ENCODE peak calls at places on chromosomes 1 and 21, in five cellular contexts. X is cardiac muscle cell, N is breast epithelium, S is heart left ventricle, F is prostate gland. V is an unnamed sample.

GRCh38 chr1:40592107-40592773 is 60.8 kb downstream of the ZNF684 start:
- DNase-seq in X (no peak), N (peak; percentile 75), S (no peak), F (peak; percentile 81), V (peak; percentile 11)

GRCh38 chr1:203172184-203173115 is 3.2 kb downstream of the MYBPH start:
- DNase-seq in X (peak; percentile 75), N (peak; percentile 59), S (peak; percentile 63), F (peak; percentile 25), V (peak; percentile 84)

GRCh38 chr21:32411366-32412161 is 942 bp upstream of the EVA1C start:
- DNase-seq in X (peak; percentile 25), N (peak; percentile 85), S (peak; percentile 96), F (peak; percentile 93), V (no peak)

GRCh38 chr21:27570306-27570868 is 603.5 kb upstream of the ADAMTS5 start:
- DNase-seq in X (no peak), N (peak; percentile 65), S (peak; percentile 69), F (no peak), V (no peak)

GRCh38 chr1:207336559-207337467 is 15.3 kb downstream of the CD55 start:
- DNase-seq in X (no peak), N (no peak), S (no peak), F (no peak), V (no peak)

GRCh38 chr1:150017206-150017750 is 6.8 kb upstream of the OTUD7B start:
- DNase-seq in X (no peak), N (no peak), S (no peak), F (no peak), V (no peak)

GRCh38 chr1:85245891-85246290 is 13.6 kb downstream of the C1orf52 start:
- DNase-seq in X (no peak), N (no peak), S (no peak), F (no peak), V (no peak)

GRCh38 chr1:65200411-65200810 is 52.4 kb downstream of the AK4 start:
- DNase-seq in X (no peak), N (no peak), S (no peak), F (no peak), V (no peak)

GRCh38 chr1:169610110-169610509 is 19.8 kb downstream of the SELP start:
- DNase-seq in X (no peak), N (no peak), S (no peak), F (no peak), V (no peak)

GRCh38 chr1:240462766-240463410 is 149.1 kb downstream of the GREM2 start:
- DNase-seq in X (no peak), N (no peak), S (no peak), F (no peak), V (peak; percentile 19)

GRCh38 chr1:158067651-158068050 is 74.2 kb downstream of the KIRREL1 start:
- DNase-seq in X (no peak), N (no peak), S (peak; percentile 40), F (no peak), V (no peak)

GRCh38 chr1:155086856-155087535 is 8.4 kb downstream of the EFNA3 start:
- DNase-seq in X (peak; percentile 28), N (no peak), S (no peak), F (no peak), V (no peak)

GRCh38 chr1:185939142-185939541 is 205.0 kb downstream of the HMCN1 start:
- DNase-seq in X (no peak), N (no peak), S (no peak), F (no peak), V (no peak)

GRCh38 chr1:214623430-214623829 is 20.4 kb downstream of the CENPF start:
- DNase-seq in X (no peak), N (no peak), S (no peak), F (no peak), V (no peak)

GRCh38 chr1:113388621-113389355 is 1.5 kb upstream of the MAGI3 start:
- DNase-seq in X (peak; percentile 19), N (peak; percentile 18), S (no peak), F (no peak), V (peak; percentile 91)

GRCh38 chr1:216425577-216425976 is 2.3 kb upstream of the USH2A start:
- DNase-seq in X (peak; percentile 36), N (no peak), S (peak; percentile 30), F (no peak), V (no peak)

GRCh38 chr1:161771166-161771565 is 5.0 kb downstream of the ATF6 start:
- DNase-seq in X (no peak), N (no peak), S (no peak), F (no peak), V (no peak)

DNA sequence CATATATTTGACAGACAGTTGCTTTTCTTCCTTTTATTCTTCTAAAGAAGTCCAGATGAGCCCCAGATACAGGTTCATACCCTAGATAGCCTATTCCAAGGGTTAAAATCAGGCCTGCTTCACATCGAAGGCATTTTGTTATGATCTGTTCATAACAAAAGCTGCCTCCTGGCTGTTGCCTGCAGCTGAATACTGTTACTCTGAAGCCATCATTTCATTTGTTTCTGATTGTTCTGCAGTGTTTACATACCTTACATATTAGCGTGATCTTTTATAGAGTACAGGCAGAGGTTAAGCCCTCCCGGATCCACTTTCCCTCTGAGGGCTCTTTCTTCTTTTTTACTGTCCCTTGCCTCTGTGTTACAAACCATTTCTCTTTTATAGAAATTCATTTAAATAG is 219.0 kb upstream of the HOOK1 start:
- DNase-seq in X (no peak), N (no peak), S (no peak), F (peak; percentile 54), V (no peak)
- H3K4me3 ChIP-seq in X (no peak overlapping the region), N (no peak overlapping the region), S (no peak overlapping the region), F (no peak overlapping the region), V (no peak overlapping the region)

GRCh38 chr1:179575497-179576314 is at the start of gene NPHS2:
- DNase-seq in X (peak; percentile 20), N (no peak), S (no peak), F (no peak), V (no peak)
- H3K27me3 ChIP-seq in X (peaks cover 69% of the 10 kb centered on the region), N (peaks cover 44% of the 10 kb centered on the region), S (peaks cover 21% of the 10 kb centered on the region), F (no peaks in the 10 kb centered on the region), V (peaks cover 73% of the 10 kb centered on the region)

GRCh38 chr1:178587975-178588374 is 75.1 kb downstream of the TEX35 start:
- DNase-seq in X (no peak), N (no peak), S (no peak), F (no peak), V (no peak)
- TF ChIP-seq CTCF in X (peak; percentile 4), N (no peak), S (no peak), F (no peak), V (no peak)

GRCh38 chr1:167819849-167820683 is 93.9 kb downstream of the ADCY10 start:
- DNase-seq in X (peak; percentile 67), N (peak; percentile 93), S (peak; percentile 91), F (peak; percentile 64), V (peak; percentile 86)
- H3K4me3 ChIP-seq in X (no peak overlapping the region), N (peak overlapping the region; percentile 60), S (peak overlapping the region; percentile 47), F (peak overlapping the region; percentile 28), V (peak overlapping the region; percentile 43)

DNA sequence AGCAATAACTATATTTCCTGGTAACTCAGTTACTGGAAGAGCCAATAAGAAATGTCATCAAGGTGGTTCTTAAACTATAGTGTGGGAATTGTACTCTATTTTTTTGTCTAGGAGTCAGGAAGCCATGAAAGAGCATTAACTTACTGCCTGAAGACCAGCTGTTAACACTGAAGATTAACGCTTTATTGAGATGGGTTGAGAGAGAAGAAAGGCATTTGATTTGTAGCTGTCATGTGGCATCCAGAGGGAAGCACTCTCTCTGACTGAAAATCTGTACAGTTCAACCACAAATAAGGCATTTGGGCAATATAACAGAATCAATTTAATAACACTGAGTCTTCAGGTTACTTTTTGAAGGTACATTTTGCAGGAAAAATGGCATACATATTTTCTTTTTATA is 76.1 kb downstream of the DNM3 start:
- DNase-seq in X (no peak), N (no peak), S (no peak), F (no peak), V (no peak)
- H3K27me3 ChIP-seq in X (no peaks in the 10 kb centered on the region), N (no peaks in the 10 kb centered on the region), S (no peaks in the 10 kb centered on the region), F (no peaks in the 10 kb centered on the region), V (no peaks in the 10 kb centered on the region)

GRCh38 chr1:68384872-68385390 is 64.8 kb downstream of the RPE65 start:
- DNase-seq in X (no peak), N (no peak), S (peak; percentile 33), F (no peak), V (no peak)
- TF ChIP-seq CTCF in X (no peak), N (no peak), S (no peak), F (no peak), V (no peak)

GRCh38 chr21:43786423-43787179 is 2.8 kb upstream of the RRP1 start:
- DNase-seq in X (no peak), N (no peak), S (no peak), F (no peak), V (no peak)

GRCh38 chr21:43790053-43790524 is 712 bp downstream of the RRP1 start:
- DNase-seq in X (no peak), N (no peak), S (no peak), F (no peak), V (no peak)

GRCh38 chr21:43787180-43787533 is 2.2 kb upstream of the RRP1 start:
- DNase-seq in X (no peak), N (no peak), S (no peak), F (no peak), V (no peak)

GRCh38 chr21:43792406-43792805 is 3.0 kb downstream of the RRP1 start:
- DNase-seq in X (no peak), N (no peak), S (no peak), F (no peak), V (no peak)

GRCh38 chr21:43789276-43790052 is at the start of gene RRP1:
- DNase-seq in X (peak; percentile 94), N (peak; percentile 86), S (peak; percentile 89), F (peak; percentile 84), V (peak; percentile 94)
- H3K4me3 ChIP-seq in X (peak within 1 kb of the TSS; percentile 66), N (peak within 1 kb of the TSS; percentile 86), S (peak within 1 kb of the TSS; percentile 75), F (peak within 1 kb of the TSS; percentile 72), V (peak within 1 kb of the TSS; percentile 98)

GRCh38 chr1:18637962-18638817 is 7.5 kb downstream of the PAX7 start:
- DNase-seq in X (no peak), N (no peak), S (no peak), F (no peak), V (no peak)
- H3K27me3 ChIP-seq in X (peaks cover 100% of the 10 kb centered on the region), N (peaks cover 100% of the 10 kb centered on the region), S (peaks cover 79% of the 10 kb centered on the region), F (peaks cover 89% of the 10 kb centered on the region), V (peaks cover 87% of the 10 kb centered on the region)

V was measured in BE2C.